ENCODE peak calls at places on chromosomes 11 and 22, in four cellular contexts. U, E, S and P are unnamed samples.

GRCh38 chr11:120524536-120525085 is 13.1 kb downstream of the GRIK4 start:
- DNase-seq in U (no peak), E (no peak), S (no peak), P (no peak)

GRCh38 chr11:104332110-104332509 is 168.2 kb upstream of the PDGFD start:
- DNase-seq in U (no peak), E (peak; percentile 32), S (no peak), P (peak; percentile 44)

GRCh38 chr11:14566331-14567063 is 46.3 kb upstream of the PSMA1 start:
- DNase-seq in U (no peak), E (no peak), S (no peak), P (no peak)

GRCh38 chr22:47565607-47566006 is 803.2 kb downstream of the TBC1D22A start:
- DNase-seq in U (no peak), E (no peak), S (no peak), P (no peak)

GRCh38 chr22:32050678-32051515 is 7.8 kb downstream of the SLC5A1 start:
- DNase-seq in U (no peak), E (peak; percentile 95), S (no peak), P (no peak)

GRCh38 chr11:14443642-14444041 is 56.0 kb downstream of the COPB1 start:
- DNase-seq in U (no peak), E (no peak), S (peak; percentile 46), P (no peak)

GRCh38 chr11:68601147-68601546 is 83.2 kb upstream of the GAL start:
- DNase-seq in U (no peak), E (no peak), S (no peak), P (no peak)

GRCh38 chr22:20239063-20239950 is 28.8 kb downstream of the RTN4R start:
- DNase-seq in U (peak; percentile 59), E (no peak), S (no peak), P (no peak)

GRCh38 chr11:61814958-61815789 is 1.6 kb downstream of the FADS1 start:
- DNase-seq in U (peak; percentile 98), E (peak; percentile 97), S (peak; percentile 91), P (peak; percentile 89)

GRCh38 chr11:47534707-47535251 is 18.2 kb downstream of the CELF1 start:
- DNase-seq in U (no peak), E (no peak), S (no peak), P (no peak)

GRCh38 chr11:47527186-47527585 is 25.7 kb downstream of the CELF1 start:
- DNase-seq in U (no peak), E (no peak), S (no peak), P (no peak)

GRCh38 chr11:47536925-47537324 is 16.0 kb downstream of the CELF1 start:
- DNase-seq in U (no peak), E (no peak), S (no peak), P (no peak)

GRCh38 chr11:47533690-47534135 is 19.2 kb downstream of the CELF1 start:
- DNase-seq in U (no peak), E (no peak), S (no peak), P (no peak)

DNA sequence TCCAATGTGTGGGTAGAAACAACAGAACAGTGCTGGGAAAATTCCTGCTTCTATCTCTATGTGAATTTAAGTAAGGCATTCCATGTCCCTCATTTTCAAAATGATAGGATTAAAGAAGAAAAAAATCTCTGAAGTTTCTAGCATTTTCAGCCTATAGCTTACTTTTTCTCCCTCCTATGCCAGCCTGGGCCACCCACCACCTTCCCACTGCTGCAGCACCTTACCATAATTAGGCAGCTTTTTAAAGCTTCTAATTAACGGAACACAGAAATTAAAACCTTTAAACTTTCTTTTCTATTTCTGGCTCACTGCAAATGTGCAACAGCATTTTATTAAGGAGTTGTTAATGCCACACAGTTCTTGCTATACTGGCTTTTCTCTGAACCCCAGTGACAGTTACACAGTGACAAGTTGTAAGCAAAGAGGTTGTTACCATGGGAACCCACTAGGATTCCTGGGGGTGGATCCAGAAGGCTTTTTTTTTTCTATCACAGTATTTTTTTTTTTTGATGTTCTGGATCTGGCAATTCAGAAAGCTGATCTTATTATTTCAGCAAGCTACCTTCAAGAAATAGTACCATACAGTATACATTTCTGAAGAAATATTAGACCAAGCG is 20.2 kb downstream of the CELF1 start:
- DNase-seq in U (no peak), E (no peak), S (no peak), P (no peak)
- TF ChIP-seq CTCF in U (no peak), E (no peak), S (no peak), P (no peak)

GRCh38 chr11:82326853-82327252 is 406.8 kb downstream of the FAM181B start:
- DNase-seq in U (no peak), E (no peak), S (no peak), P (no peak)
- H3K4me3 ChIP-seq in U (no peak overlapping the region), E (no peak overlapping the region), S (no peak overlapping the region), P (no peak overlapping the region)

DNA sequence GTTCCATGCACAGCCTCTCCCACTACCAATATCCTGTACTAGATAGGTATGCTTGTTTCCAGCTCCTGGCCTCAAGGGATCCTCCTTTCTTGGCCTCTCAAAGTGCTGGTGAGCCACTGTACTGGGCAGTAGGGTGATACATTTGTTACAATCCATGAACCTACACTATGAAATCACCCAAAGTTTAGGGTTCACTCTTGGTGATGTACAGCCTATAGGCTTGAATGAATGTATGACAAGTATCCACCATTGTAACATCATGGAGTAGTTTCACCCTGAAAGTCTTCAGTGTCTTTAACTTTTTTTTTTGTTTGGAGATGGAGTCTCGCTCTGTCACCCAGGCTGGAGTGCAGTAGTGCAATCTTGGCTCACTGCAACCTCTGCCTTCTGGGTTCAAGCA is 31.8 kb downstream of the TRIOBP start:
- DNase-seq in U (no peak), E (no peak), S (no peak), P (no peak)
- H3K4me1 ChIP-seq in U (peaks cover 40% of the 10 kb centered on the region), E (peaks cover 21% of the 10 kb centered on the region), S (no peaks in the 10 kb centered on the region), P (peaks cover 22% of the 10 kb centered on the region)

DNA sequence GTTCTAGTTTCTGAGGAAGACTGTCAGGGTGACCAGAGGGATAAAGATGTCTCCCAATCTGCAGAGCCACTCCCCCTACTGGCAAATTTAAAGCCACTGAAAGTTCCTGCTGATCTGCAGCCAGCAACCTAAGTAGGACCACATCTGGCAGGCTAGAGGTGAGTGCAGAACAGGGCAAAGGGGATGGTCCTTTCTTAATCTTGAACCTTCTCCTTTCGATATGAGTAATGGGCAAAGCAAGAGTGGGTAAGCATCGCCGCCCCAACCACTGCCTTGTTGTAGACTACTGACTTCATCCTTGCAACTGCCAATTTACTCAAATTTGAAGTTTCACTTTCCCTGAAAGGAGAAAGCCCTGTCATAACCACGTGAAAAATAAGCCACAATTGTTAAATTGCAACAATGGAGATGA is 30.7 kb downstream of the SCUBE2 start:
- DNase-seq in U (no peak), E (no peak), S (no peak), P (no peak)
- TF ChIP-seq CTCF in U (no peak), E (peak; percentile 52), S (peak; percentile 15), P (no peak)

GRCh38 chr11:34865261-34865660 is 50.9 kb downstream of the APIP start:
- DNase-seq in U (no peak), E (no peak), S (no peak), P (no peak)
- H3K4me3 ChIP-seq in U (no peak overlapping the region), E (no peak overlapping the region), S (no peak overlapping the region), P (no peak overlapping the region)